ENCODE peak calls at places on chromosomes 3 and 15, in seven cellular contexts. Y is neural progenitor cell, L is HCT116, W is mammary epithelial cell, O is adrenal gland, F is Panc1, H is A549. N is an unnamed sample. For H3K9me3, the result is how much of the 10 kb centered on the place peaks cover.

GRCh38 chr3:139764936-139765335 is 87.2 kb upstream of the NMNAT3 start:
- DNase-seq in H (no peak), L (no peak), W (peak), O (no peak), F (no peak), Y (no peak), N (no peak)

GRCh38 chr3:38643090-38643489 is 6.4 kb downstream of the SCN5A start:
- DNase-seq in H (no peak), W (no peak), O (no peak), Y (no peak), F (no peak), L (no peak), N (no peak)

GRCh38 chr3:128767351-128767750 is 41.4 kb downstream of the RAB7A start:
- DNase-seq in Y (no peak), O (no peak), W (no peak), F (no peak), L (no peak), H (no peak), N (no peak)

GRCh38 chr3:67290424-67290823 is 292.3 kb downstream of the KBTBD8 start:
- DNase-seq in F (no peak), O (no peak), Y (no peak), H (no peak), L (no peak), W (no peak), N (no peak)

GRCh38 chr3:197149528-197149927 is 119.9 kb upstream of the MELTF start:
- DNase-seq in H (no peak), Y (no peak), F (no peak), L (no peak), O (no peak), W (no peak), N (no peak)

GRCh38 chr3:153315781-153316180 is 153.8 kb downstream of the RAP2B start:
- DNase-seq in F (no peak), W (no peak), H (no peak), Y (no peak), L (no peak), O (no peak), N (no peak)

GRCh38 chr3:160602259-160602658 is 36.9 kb upstream of the KPNA4 start:
- DNase-seq in W (no peak), O (no peak), H (no peak), F (no peak), Y (no peak), L (no peak), N (no peak)

GRCh38 chr3:56621686-56622085 is 61.4 kb downstream of the TASOR start:
- DNase-seq in W (peak), F (no peak), Y (no peak), O (no peak), H (no peak), L (no peak), N (no peak)

GRCh38 chr15:47661661-47662180 is 55.6 kb upstream of the SEMA6D start:
- DNase-seq in Y (no peak), O (no peak), F (no peak), W (no peak), H (no peak), L (no peak), N (no peak)

GRCh38 chr15:79640206-79640605 is 208.1 kb downstream of the MINAR1 start:
- DNase-seq in F (peak), W (peak), L (peak), H (peak), Y (no peak), O (no peak), N (no peak)

GRCh38 chr3:12286927-12287726 is 1.7 kb upstream of the PPARG start:
- DNase-seq in H (peak), O (no peak), W (no peak), F (no peak), L (no peak), Y (peak), N (no peak)

GRCh38 chr3:20648294-20648693 is 462.3 kb upstream of the SGO1 start:
- DNase-seq in W (peak), L (no peak), O (no peak), Y (no peak), H (peak), F (no peak), N (no peak)

GRCh38 chr3:17032407-17033034 is 147.8 kb downstream of the PLCL2 start:
- DNase-seq in O (no peak), Y (peak), W (no peak), L (peak), F (no peak), H (peak), N (no peak)

GRCh38 chr3:153087595-153088566 is 74.1 kb upstream of the RAP2B start:
- DNase-seq in H (no peak), O (no peak), F (no peak), L (no peak), Y (no peak), W (peak), N (no peak)

GRCh38 chr3:45795882-45796765 is at the start of gene SLC6A20:
- DNase-seq in L (no peak), O (no peak), Y (peak), H (no peak), F (no peak), W (no peak), N (no peak)

GRCh38 chr3:136042608-136043221 is 77.2 kb downstream of the PPP2R3A start:
- DNase-seq in Y (peak), H (peak), L (peak), O (no peak), F (peak), W (peak), N (no peak)

GRCh38 chr3:138186216-138186615 is 885 bp upstream of the ARMC8 start:
- DNase-seq in L (peak), H (peak), Y (peak), F (no peak), O (no peak), W (peak), N (no peak)

GRCh38 chr3:28699283-28699682 is 350.7 kb upstream of the AZI2 start:
- DNase-seq in L (no peak), H (no peak), W (peak), O (no peak), F (no peak), Y (no peak), N (no peak)

GRCh38 chr15:22259881-22260421 is 179.6 kb downstream of the OR4M2 start:
- DNase-seq in Y (no peak), L (no peak), O (no peak), F (no peak), H (no peak), W (no peak), N (no peak)
- H3K9me3 ChIP-seq in Y (under half), L (under half), O (under half), F (under half), H (under half), W (under half), N (under half)

DNA sequence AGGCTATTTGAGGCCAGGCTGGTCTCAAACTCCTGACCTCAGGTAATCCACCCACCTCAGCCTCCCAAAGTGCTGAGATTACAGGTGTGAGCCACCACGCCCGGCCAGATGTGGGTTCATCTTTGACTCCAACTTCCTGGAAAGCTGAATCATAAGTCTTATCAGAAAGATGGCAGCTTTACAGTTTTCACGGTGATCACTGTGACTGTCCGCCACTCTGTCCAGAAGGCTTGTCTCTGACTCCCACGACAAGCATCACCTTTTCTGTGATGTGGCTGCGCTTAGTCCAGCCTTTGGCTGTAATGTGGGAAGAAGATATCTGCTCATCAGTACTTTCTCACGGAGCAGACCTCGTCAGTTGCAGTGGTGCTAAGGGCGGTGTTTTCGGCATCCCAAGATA is 527.7 kb downstream of the GABRG3 start:
- DNase-seq in H (no peak), F (no peak), W (no peak), L (no peak), Y (no peak), O (no peak), N (no peak)
- H3K9me3 ChIP-seq in H (under half), F (under half), W (under half), L (under half), Y (under half), O (under half), N (under half)

DNA sequence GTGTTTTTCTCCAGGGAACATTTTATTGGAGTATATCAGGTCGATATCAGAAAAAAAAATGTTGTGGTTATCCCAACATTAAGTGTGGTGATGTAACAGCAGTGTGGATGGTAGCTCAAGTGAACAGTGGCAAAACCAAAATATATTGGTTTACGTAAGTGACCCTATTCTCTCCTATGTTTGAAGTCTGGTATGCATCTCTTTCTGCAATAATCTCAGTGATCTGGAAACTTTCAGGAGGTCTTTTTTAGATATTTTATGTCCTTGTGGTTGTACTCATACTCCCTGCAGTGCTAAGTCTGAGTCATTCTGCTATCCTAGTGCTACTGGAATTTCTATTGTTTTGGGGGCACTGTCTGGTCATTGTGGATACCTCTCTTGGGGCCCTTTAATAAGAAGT is 137.9 kb downstream of the SNRPN start:
- DNase-seq in L (no peak), Y (no peak), F (no peak), H (no peak), O (no peak), W (no peak), N (no peak)
- H3K9me3 ChIP-seq in L (under half), Y (under half), F (under half), H (under half), O (under half), W (half or more), N (under half)

DNA sequence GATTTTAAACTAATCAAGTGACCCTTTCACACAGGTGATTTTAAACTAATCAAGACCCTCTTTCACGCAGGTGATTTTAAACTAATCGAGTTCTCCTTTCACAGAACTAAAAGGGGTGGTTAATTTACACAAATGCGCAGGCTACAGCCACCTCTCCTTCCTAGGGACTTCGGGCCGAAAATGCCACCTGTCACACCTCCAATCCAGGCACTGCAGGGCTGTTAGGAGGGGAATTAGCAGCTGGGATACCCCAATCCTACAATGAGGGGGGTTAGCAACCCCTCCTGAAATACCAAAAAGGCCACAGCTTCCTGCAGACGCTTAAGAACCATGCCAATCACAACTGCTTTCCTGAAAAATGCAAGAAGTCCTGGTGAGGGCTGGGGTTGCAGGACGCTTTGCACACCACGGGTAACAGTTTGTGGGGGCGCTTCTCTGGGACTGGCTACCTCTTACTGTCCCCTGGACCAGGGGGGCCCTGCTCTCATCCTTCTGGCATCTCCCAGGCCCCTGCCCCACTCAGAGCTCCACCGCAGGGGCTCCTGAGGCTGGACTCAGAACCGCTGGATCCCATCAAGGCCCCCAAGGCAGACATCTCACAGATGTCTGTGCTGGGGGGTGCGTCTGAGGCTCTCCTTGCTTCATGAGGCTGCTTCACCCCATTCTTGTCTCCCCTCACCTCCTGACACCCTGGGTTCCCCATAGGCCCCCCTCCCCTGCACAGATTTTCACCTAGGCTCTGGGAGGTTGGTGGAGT is 145.9 kb downstream of the OR4M2 start:
- DNase-seq in H (no peak), W (no peak), L (no peak), F (no peak), O (no peak), Y (no peak), N (no peak)
- H3K9me3 ChIP-seq in H (under half), W (under half), L (half or more), F (under half), O (under half), Y (half or more), N (under half)

GRCh38 chr15:29571728-29572454 is 250.4 kb downstream of the TJP1 start:
- DNase-seq in O (no peak), F (no peak), H (peak), W (no peak), L (no peak), Y (peak), N (no peak)
- H3K9me3 ChIP-seq in O (under half), F (under half), H (under half), W (under half), L (under half), Y (under half), N (under half)

GRCh38 chr15:24835301-24835700 is 119.5 kb upstream of the SNRPN start:
- DNase-seq in H (no peak), W (no peak), O (no peak), F (no peak), Y (no peak), L (no peak), N (no peak)
- H3K9me3 ChIP-seq in H (under half), W (under half), O (under half), F (under half), Y (under half), L (under half), N (under half)

DNA sequence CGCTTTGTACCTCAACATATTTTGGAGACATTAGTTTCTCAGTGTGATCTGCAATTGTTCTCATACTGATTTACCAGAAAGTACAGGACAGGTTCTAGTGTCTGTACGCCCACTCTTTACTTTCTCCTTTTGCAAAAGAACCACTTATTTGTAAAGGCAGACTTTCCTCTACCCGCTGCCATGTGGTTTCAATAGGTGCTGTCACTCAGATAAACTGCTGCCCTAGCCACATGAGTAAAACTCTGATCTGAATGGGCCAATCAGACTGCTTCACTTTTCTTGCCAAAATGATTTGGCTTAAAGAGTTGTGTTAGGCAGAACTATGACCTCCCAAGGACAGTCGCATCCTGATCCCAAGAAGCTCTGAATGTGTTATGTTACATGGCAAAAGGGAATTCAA is 984.6 kb upstream of the NR2F2 start:
- DNase-seq in O (no peak), W (no peak), Y (no peak), F (no peak), L (no peak), H (no peak), N (no peak)
- H3K9me3 ChIP-seq in O (under half), W (under half), Y (under half), F (under half), L (under half), H (under half), N (under half)